ENCODE peak calls at places on chromosome X, in four cellular contexts. Q is fibroblast of lung, H is PC-3, M is psoas muscle. F is an unnamed sample.

GRCh38 chrX:2478546-2479419 is 22.0 kb downstream of the DHRSX start:
- DNase-seq in Q (no peak), H (no peak), M (no peak), F (no peak)

GRCh38 chrX:136273986-136274385 is 22.8 kb upstream of the MAP7D3 start:
- DNase-seq in Q (no peak), H (no peak), M (no peak), F (no peak)

GRCh38 chrX:38943120-38943519 is 141.9 kb downstream of the MID1IP1 start:
- DNase-seq in Q (no peak), H (no peak), M (no peak), F (no peak)

GRCh38 chrX:19902110-19902509 is 14.7 kb upstream of the SH3KBP1 start:
- DNase-seq in Q (peak; percentile 60), H (no peak), M (no peak), F (no peak)

GRCh38 chrX:53047228-53047627 is 1.4 kb upstream of the GPR173 start:
- DNase-seq in Q (no peak), H (peak; percentile 34), M (no peak), F (no peak)

GRCh38 chrX:2385224-2385623 is 115.6 kb downstream of the DHRSX start:
- DNase-seq in Q (peak; percentile 97), H (peak; percentile 22), M (no peak), F (no peak)

GRCh38 chrX:28625223-28625622 is 38.0 kb downstream of the IL1RAPL1 start:
- DNase-seq in Q (no peak), H (no peak), M (no peak), F (no peak)

GRCh38 chrX:112868586-112868985 is 28.0 kb upstream of the AMOT start:
- DNase-seq in Q (no peak), H (peak; percentile 9), M (no peak), F (no peak)

GRCh38 chrX:48752498-48752897 is 9.0 kb upstream of the GLOD5 start:
- DNase-seq in Q (no peak), H (peak; percentile 8), M (no peak), F (no peak)

GRCh38 chrX:139826065-139827044 is 106.5 kb downstream of the ATP11C start:
- DNase-seq in Q (peak; percentile 86), H (peak; percentile 23), M (no peak), F (no peak)

GRCh38 chrX:140723251-140723650 is 13.7 kb downstream of the LINC00632 start:
- DNase-seq in Q (peak; percentile 68), H (no peak), M (no peak), F (no peak)

GRCh38 chrX:43349363-43349762 is 306.7 kb upstream of the MAOA start:
- DNase-seq in Q (no peak), H (peak; percentile 55), M (no peak), F (no peak)

GRCh38 chrX:46710927-46711623 is 47.8 kb downstream of the SLC9A7 start:
- DNase-seq in Q (no peak), H (no peak), M (no peak), F (no peak)

GRCh38 chrX:11944486-11944885 is 186.4 kb downstream of the MSL3 start:
- DNase-seq in Q (peak; percentile 53), H (peak; percentile 66), M (no peak), F (no peak)

GRCh38 chrX:131617182-131617581 is 73.3 kb downstream of the OR13H1 start:
- DNase-seq in Q (peak; percentile 93), H (peak; percentile 68), M (no peak), F (no peak)

GRCh38 chrX:123013141-123013540 is 170.9 kb upstream of the GRIA3 start:
- DNase-seq in Q (peak; percentile 52), H (no peak), M (no peak), F (no peak)

GRCh38 chrX:4830880-4831557 is 1117.6 kb upstream of the PRKX start:
- DNase-seq in Q (peak; percentile 1), H (peak; percentile 91), M (no peak), F (no peak)

GRCh38 chrX:153628129-153628528 is 18.9 kb upstream of the DUSP9 start:
- DNase-seq in Q (no peak), H (no peak), M (no peak), F (no peak)

GRCh38 chrX:17525266-17525665 is 150.3 kb downstream of the NHS start:
- DNase-seq in Q (peak; percentile 44), H (no peak), M (no peak), F (no peak)

GRCh38 chrX:1099146-1099770 is 113.2 kb downstream of the CRLF2 start:
- DNase-seq in Q (no peak), H (no peak), M (no peak), F (no peak)

GRCh38 chrX:121336831-121337421 is 289.5 kb downstream of the GLUD2 start:
- DNase-seq in Q (no peak), H (peak; percentile 84), M (no peak), F (no peak)

GRCh38 chrX:84729809-84730208 is 227.6 kb upstream of the HDX start:
- DNase-seq in Q (peak; percentile 8), H (peak; percentile 42), M (no peak), F (no peak)

GRCh38 chrX:63424063-63424462 is 72.9 kb upstream of the SPIN4 start:
- DNase-seq in Q (no peak), H (peak; percentile 92), M (no peak), F (no peak)

GRCh38 chrX:110146521-110146920 is 143.6 kb downstream of the TMEM164 start:
- DNase-seq in Q (peak; percentile 20), H (peak; percentile 72), M (no peak), F (peak; percentile 51)

GRCh38 chrX:119518371-119518770 is 46.8 kb downstream of the STEEP1 start:
- DNase-seq in Q (no peak), H (no peak), M (no peak), F (no peak)

GRCh38 chrX:41491267-41492004 is 44.3 kb downstream of the NYX start:
- DNase-seq in Q (peak; percentile 97), H (peak; percentile 76), M (no peak), F (peak; percentile 16)

GRCh38 chrX:71872542-71873458 is 37.8 kb upstream of the NHSL2 start:
- DNase-seq in Q (no peak), H (no peak), M (no peak), F (no peak)

GRCh38 chrX:37347420-37347819 is 1.7 kb upstream of the PRRG1 start:
- DNase-seq in Q (peak; percentile 20), H (no peak), M (no peak), F (no peak)

GRCh38 chrX:19758536-19758935 is 128.9 kb downstream of the SH3KBP1 start:
- DNase-seq in Q (peak; percentile 31), H (peak; percentile 37), M (no peak), F (no peak)

GRCh38 chrX:137031517-137032377 is 2.0 kb downstream of the GPR101 start:
- DNase-seq in Q (peak; percentile 18), H (peak; percentile 48), M (no peak), F (no peak)

GRCh38 chrX:103629295-103630170 is 758 bp downstream of the TCEAL1 start:
- DNase-seq in Q (peak; percentile 75), H (peak; percentile 75), M (peak; percentile 71), F (peak; percentile 72)

GRCh38 chrX:128818690-128819089 is 704.6 kb downstream of the SMARCA1 start:
- DNase-seq in Q (no peak), H (peak; percentile 42), M (no peak), F (no peak)

GRCh38 chrX:128816919-128817318 is 706.4 kb downstream of the SMARCA1 start:
- DNase-seq in Q (no peak), H (peak; percentile 7), M (no peak), F (no peak)
- H3K4me3 ChIP-seq in Q (no peak overlapping the region), H (no peak overlapping the region), M (no peak overlapping the region), F (no peak overlapping the region)

GRCh38 chrX:40078489-40079288 is 19.1 kb downstream of the BCOR start:
- DNase-seq in Q (no peak), H (no peak), M (no peak), F (no peak)
- H3K27ac ChIP-seq in Q (no peak overlapping the region), H (no peak overlapping the region), M (no peak overlapping the region), F (no peak overlapping the region)

GRCh38 chrX:134679644-134680043 is 21.4 kb upstream of the PLAC1 start:
- DNase-seq in Q (no peak), H (no peak), M (no peak), F (no peak)

GRCh38 chrX:134679226-134679625 is 21.0 kb upstream of the PLAC1 start:
- DNase-seq in Q (peak; percentile 36), H (no peak), M (no peak), F (no peak)

GRCh38 chrX:134684956-134685355 is 26.7 kb upstream of the PLAC1 start:
- DNase-seq in Q (no peak), H (no peak), M (no peak), F (no peak)

GRCh38 chrX:134683351-134683750 is 25.1 kb upstream of the PLAC1 start:
- DNase-seq in Q (no peak), H (no peak), M (no peak), F (no peak)

DNA sequence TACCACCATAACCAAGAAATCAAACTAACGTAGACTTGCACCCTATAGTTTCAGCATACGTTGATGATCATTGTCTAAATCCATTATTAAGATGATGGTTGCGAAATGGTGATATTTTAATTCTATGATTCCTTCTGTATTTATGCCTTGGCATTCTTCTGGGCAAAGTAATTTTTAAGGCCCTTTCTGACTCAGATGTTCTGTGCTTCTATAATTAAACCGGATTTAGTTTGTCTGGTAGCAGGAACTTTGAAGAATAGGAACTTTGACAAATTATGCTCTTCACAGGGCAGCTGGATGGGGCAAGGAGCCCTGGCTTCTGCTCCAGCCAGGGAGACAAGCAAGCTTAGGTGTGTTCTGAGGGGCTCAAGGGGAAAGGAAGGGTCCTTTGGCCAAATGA is 23.8 kb upstream of the PLAC1 start:
- DNase-seq in Q (no peak), H (no peak), M (no peak), F (no peak)
- H3K27me3 ChIP-seq in Q (no peaks in the 10 kb centered on the region), H (no peaks in the 10 kb centered on the region), M (no peaks in the 10 kb centered on the region), F (no peaks in the 10 kb centered on the region)

GRCh38 chrX:149255860-149256259 is 249.2 kb downstream of the IDS start:
- DNase-seq in Q (no peak), H (no peak), M (no peak), F (no peak)
- H3K4me3 ChIP-seq in Q (no peak overlapping the region), H (no peak overlapping the region), M (no peak overlapping the region), F (no peak overlapping the region)

DNA sequence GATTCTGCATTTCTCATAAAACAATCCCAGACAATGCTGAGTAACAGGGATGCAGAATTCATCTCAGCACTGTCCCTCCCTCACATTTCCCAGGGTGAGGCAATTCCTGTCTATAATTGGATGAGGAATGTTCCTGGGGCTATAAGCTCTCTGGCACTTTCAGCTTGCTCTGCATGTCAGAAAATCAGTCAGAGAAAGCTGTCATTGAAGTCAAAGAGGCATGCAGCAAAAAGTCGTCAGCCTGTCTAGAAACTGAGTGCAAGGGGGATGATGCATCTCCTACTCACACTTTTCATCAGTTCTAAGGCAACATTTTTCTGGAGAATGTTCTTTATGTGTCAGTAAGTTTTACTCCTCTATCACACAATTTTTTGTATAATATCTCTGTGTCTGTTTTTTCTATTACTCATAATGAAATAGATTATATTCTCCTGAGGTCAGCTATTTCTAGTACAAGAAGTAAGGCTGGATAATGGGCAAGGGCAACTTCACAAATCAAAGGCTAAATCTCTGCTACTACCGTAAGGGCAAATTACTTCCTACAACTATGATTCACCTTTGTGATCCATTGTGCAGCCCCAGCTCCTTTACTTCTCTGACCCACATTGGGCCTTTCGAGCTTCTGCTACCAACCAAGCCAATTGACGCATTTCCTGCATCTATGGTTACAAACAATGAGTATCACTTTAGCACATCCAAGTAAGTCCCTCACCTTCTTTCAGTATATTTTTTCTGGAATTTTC is 56.0 kb downstream of the TASL start:
- DNase-seq in Q (peak; percentile 44), H (peak; percentile 16), M (no peak), F (no peak)
- H3K27ac ChIP-seq in Q (no peak overlapping the region), H (peak overlapping the region; percentile 19), M (no peak overlapping the region), F (no peak overlapping the region)

DNA sequence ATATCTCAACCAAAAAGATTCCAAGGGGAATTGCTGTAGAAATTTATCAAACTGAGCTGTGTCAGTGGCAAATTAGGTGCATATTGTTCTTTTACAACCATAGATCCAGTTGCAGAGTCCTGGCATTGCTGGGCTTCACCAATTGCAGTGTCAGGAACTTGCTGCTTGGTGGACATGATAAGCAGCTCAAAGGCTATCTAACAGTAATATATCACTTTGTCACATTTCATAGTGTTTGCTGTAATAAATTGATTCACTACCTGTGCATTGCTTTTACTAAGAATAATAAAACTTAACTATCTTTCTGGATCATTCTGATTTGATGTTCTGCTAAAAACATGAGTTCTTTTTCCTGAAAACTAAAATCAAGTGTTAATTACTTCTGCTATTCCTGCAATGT is 30.9 kb upstream of the ACE2 start:
- DNase-seq in Q (no peak), H (no peak), M (no peak), F (no peak)
- H3K27me3 ChIP-seq in Q (no peaks in the 10 kb centered on the region), H (no peaks in the 10 kb centered on the region), M (peaks cover 17% of the 10 kb centered on the region), F (no peaks in the 10 kb centered on the region)